ENCODE peak calls at places on chromosome X, in ten cellular contexts. Q is body of pancreas, U is stomach, N is adrenal gland, V is IMR-90, X is suprapubic skin, A is HCT116, P is ovary, M is upper lobe of left lung, I is A549. Y is an unnamed sample.
A peak's percentile ranks its signal among the peaks of the same experiment; 100 is the strongest.

GRCh38 chrX:135185795-135186443 is 14.7 kb upstream of the CT55 start:
- DNase-seq in Q (peak; percentile 42), I (peak; percentile 34), P (no peak), A (peak; percentile 42), M (no peak), U (no peak), N (peak; percentile 46), X (no peak), V (peak; percentile 46), Y (peak; percentile 31)

GRCh38 chrX:95875661-95876060 is 809.0 kb upstream of the DIAPH2 start:
- DNase-seq in N (no peak), X (no peak), I (no peak), U (no peak), P (no peak), V (no peak), Q (no peak), A (no peak), M (no peak), Y (no peak)

GRCh38 chrX:123749643-123750042 is 16.8 kb upstream of the THOC2 start:
- DNase-seq in U (no peak), Q (no peak), P (no peak), X (no peak), N (no peak), M (no peak), V (no peak), A (no peak), I (no peak), Y (no peak)

GRCh38 chrX:126165721-126166401 is at the start of gene DCAF12L2:
- DNase-seq in X (no peak), P (peak; percentile 27), Q (no peak), M (no peak), V (no peak), I (peak; percentile 0), U (no peak), N (no peak), A (no peak), Y (no peak)

GRCh38 chrX:24465524-24465850 is 401 bp downstream of the PDK3 start:
- DNase-seq in X (no peak), V (no peak), Q (no peak), I (no peak), N (no peak), P (no peak), M (no peak), A (no peak), U (no peak), Y (peak; percentile 26)

GRCh38 chrX:107677501-107677901 is 49.2 kb downstream of the PRPS1 start:
- DNase-seq in V (no peak), X (no peak), U (no peak), P (no peak), M (peak; percentile 36), N (no peak), A (no peak), Q (no peak), I (no peak), Y (no peak)

GRCh38 chrX:100413231-100413630 is 3.2 kb upstream of the PCDH19 start:
- DNase-seq in Q (peak; percentile 62), M (no peak), X (no peak), I (peak; percentile 33), P (peak; percentile 27), U (peak; percentile 44), A (no peak), N (peak; percentile 68), V (peak; percentile 48), Y (peak; percentile 27)

GRCh38 chrX:75115707-75116413 is 40.2 kb downstream of the ABCB7 start:
- DNase-seq in N (no peak), V (no peak), P (no peak), M (no peak), U (no peak), X (no peak), I (no peak), Q (no peak), A (no peak), Y (no peak)

GRCh38 chrX:110851780-110852179 is 56.2 kb upstream of the CHRDL1 start:
- DNase-seq in N (no peak), V (peak; percentile 2), M (no peak), Q (peak; percentile 52), P (no peak), U (peak; percentile 46), X (no peak), A (no peak), I (peak; percentile 3), Y (peak; percentile 53)

GRCh38 chrX:32448945-32449344 is 762.4 kb downstream of the DMD start:
- DNase-seq in P (no peak), A (no peak), U (no peak), Q (no peak), N (no peak), I (no peak), X (no peak), V (no peak), M (no peak), Y (no peak)

GRCh38 chrX:20743054-20743453 is 476.3 kb upstream of the RPS6KA3 start:
- DNase-seq in P (no peak), N (no peak), X (no peak), A (no peak), U (no peak), V (no peak), M (no peak), I (no peak), Q (no peak), Y (no peak)

GRCh38 chrX:123217077-123217476 is 33.0 kb downstream of the GRIA3 start:
- DNase-seq in N (peak; percentile 80), U (no peak), Q (no peak), I (no peak), P (peak; percentile 55), V (no peak), X (no peak), M (no peak), A (no peak), Y (peak; percentile 41)

GRCh38 chrX:122188751-122189150 is 995.3 kb upstream of the GRIA3 start:
- DNase-seq in I (no peak), U (no peak), N (no peak), V (no peak), M (no peak), Q (no peak), A (no peak), P (no peak), X (no peak), Y (no peak)

GRCh38 chrX:155767101-155767878 is 113.9 kb upstream of the VAMP7 start:
- DNase-seq in A (peak; percentile 71), P (peak; percentile 44), N (peak; percentile 54), Q (peak; percentile 35), V (peak; percentile 74), X (peak; percentile 61), I (peak; percentile 18), M (peak; percentile 35), U (peak; percentile 47), Y (peak; percentile 1)

GRCh38 chrX:119398974-119399771 is at the start of gene SLC25A43:
- DNase-seq in I (peak; percentile 67), X (peak; percentile 64), M (peak; percentile 33), U (peak; percentile 49), V (no peak), Q (peak; percentile 43), N (peak; percentile 19), P (peak; percentile 52), A (no peak), Y (peak; percentile 45)
- TF ChIP-seq POLR2A in I (peak; percentile 64), X (no peak), M (no peak), U (no peak), V (no peak), Q (peak; percentile 38), N (no peak), P (no peak), A (peak; percentile 65), Y (peak; percentile 28)

GRCh38 chrX:49075347-49075746 is 1.5 kb upstream of the PRAF2 start:
- DNase-seq in Q (no peak), P (no peak), A (no peak), X (no peak), U (no peak), I (no peak), N (no peak), V (no peak), M (no peak), Y (peak; percentile 78)

GRCh38 chrX:49077941-49078340 is 1.7 kb downstream of the WDR45 start:
- DNase-seq in P (no peak), N (no peak), X (no peak), M (no peak), A (no peak), Q (no peak), I (no peak), U (no peak), V (no peak), Y (no peak)

GRCh38 chrX:49073641-49074575 is at the start of gene PRAF2:
- DNase-seq in N (peak; percentile 94), A (peak; percentile 66), P (peak; percentile 90), X (peak; percentile 96), Q (peak; percentile 93), V (peak; percentile 89), I (peak; percentile 94), M (peak; percentile 94), U (peak; percentile 93), Y (peak; percentile 88)

GRCh38 chrX:49082472-49082871 is 2.8 kb upstream of the WDR45 start:
- DNase-seq in U (no peak), A (no peak), P (no peak), X (no peak), M (no peak), I (no peak), V (no peak), Q (no peak), N (no peak), Y (no peak)

GRCh38 chrX:49079489-49080428 is at the start of gene WDR45:
- DNase-seq in I (peak; percentile 89), V (peak; percentile 63), N (peak; percentile 77), M (peak; percentile 75), U (peak; percentile 73), X (peak; percentile 87), Q (peak; percentile 73), A (no peak), P (peak; percentile 81), Y (peak; percentile 82)
- TF ChIP-seq POLR2A in I (peak; percentile 44), V (peak; percentile 60), N (peak; percentile 60), M (peak; percentile 62), U (no peak), X (peak; percentile 65), Q (peak; percentile 76), A (no peak), P (peak; percentile 77), Y (peak; percentile 78)

DNA sequence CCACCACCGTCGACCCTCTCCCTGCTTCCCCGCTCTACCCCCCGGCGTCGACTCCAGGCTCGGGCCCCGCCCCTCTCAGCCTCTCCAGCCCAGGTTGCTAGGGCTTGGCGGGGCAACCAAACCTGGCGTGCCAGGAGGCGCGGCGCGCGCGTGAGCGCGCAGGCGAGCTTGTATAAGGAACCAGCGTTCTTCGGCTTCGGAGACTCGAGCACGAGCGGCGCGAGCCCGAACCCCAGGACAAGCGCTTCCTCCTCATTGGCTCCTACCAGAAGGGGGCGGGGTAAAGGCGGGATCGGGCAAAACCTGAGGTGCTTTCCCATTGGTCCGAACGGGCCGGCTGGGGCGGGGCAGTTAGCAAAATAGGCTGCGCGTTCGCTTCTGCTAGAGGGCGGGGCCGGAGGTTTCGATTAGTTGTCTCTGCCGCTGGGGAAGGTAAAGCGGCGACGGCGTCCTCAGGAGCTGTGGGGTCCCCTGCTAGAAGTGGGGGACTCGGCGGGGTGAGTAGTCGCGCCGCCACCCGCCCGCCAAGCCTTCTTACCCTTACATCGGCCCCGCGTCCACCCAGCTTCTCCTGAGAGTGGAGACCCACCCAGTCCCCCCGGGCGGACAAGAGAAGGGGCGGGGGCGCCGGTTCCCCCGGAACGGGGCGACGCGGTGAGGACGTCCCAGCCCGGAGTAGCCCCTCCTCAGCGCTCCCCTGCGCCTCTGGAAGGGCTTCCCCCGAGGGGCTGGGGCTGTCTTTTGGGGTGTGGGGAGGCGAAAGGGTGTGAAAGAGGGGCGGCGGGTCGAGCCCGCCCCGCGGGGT is at the start of gene CDKL5:
- DNase-seq in P (peak; percentile 95), N (peak; percentile 97), A (peak; percentile 90), U (peak; percentile 97), X (peak; percentile 98), Q (peak; percentile 98), V (peak; percentile 96), I (peak; percentile 79), M (peak; percentile 98), Y (peak; percentile 96)
- TF ChIP-seq POLR2A in P (peak; percentile 67), N (peak; percentile 89), A (no peak), U (no peak), X (peak; percentile 28), Q (peak; percentile 78), V (peak; percentile 74), I (peak; percentile 71), M (peak; percentile 59), Y (no peak)

GRCh38 chrX:952816-953215 is 259.6 kb downstream of the CRLF2 start:
- DNase-seq in U (no peak), M (no peak), V (no peak), P (no peak), N (no peak), Q (no peak), I (no peak), A (no peak), X (no peak), Y (no peak)
- TF ChIP-seq POLR2A in U (no peak), M (no peak), V (no peak), P (no peak), N (no peak), Q (no peak), I (no peak), A (no peak), X (no peak), Y (no peak)

Y was measured in erythroblast.